ENCODE peak calls at places on chromosomes 6 and 20, in six cellular contexts. Q, H, W, T, A and O are unnamed samples.

GRCh38 chr6:154039231-154039842 is at the start of gene OPRM1:
- DNase-seq in Q (peak), H (peak), W (no peak), T (no peak), A (no peak), O (no peak)

GRCh38 chr20:56689318-56689717 is 60.2 kb downstream of the TFAP2C start:
- DNase-seq in Q (no peak), H (no peak), W (no peak), T (no peak), A (no peak), O (no peak)

GRCh38 chr6:44486002-44486421 is 98.5 kb downstream of the CDC5L start:
- DNase-seq in Q (no peak), H (no peak), W (no peak), T (no peak), A (no peak), O (no peak)

GRCh38 chr20:6663104-6663503 is 104.4 kb upstream of the BMP2 start:
- DNase-seq in Q (no peak), H (no peak), W (no peak), T (no peak), A (no peak), O (no peak)

GRCh38 chr6:53301801-53302537 is 46.8 kb downstream of the ELOVL5 start:
- DNase-seq in Q (no peak), H (no peak), W (no peak), T (no peak), A (peak), O (no peak)

GRCh38 chr20:62356143-62356947 is 10.8 kb downstream of the LAMA5 start:
- DNase-seq in Q (peak), H (no peak), W (no peak), T (no peak), A (no peak), O (no peak)

GRCh38 chr6:35264550-35265274 is 5.2 kb downstream of the ZNF76 start:
- DNase-seq in Q (peak), H (no peak), W (no peak), T (no peak), A (no peak), O (no peak)

GRCh38 chr20:33444797-33445560 is 1.4 kb upstream of the SNTA1 start:
- DNase-seq in Q (no peak), H (peak), W (no peak), T (no peak), A (peak), O (no peak)

GRCh38 chr20:54070187-54070987 is at the start of gene BCAS1:
- DNase-seq in Q (no peak), H (peak), W (no peak), T (no peak), A (peak), O (no peak)

GRCh38 chr20:23841693-23842092 is 15.2 kb upstream of the CST2 start:
- DNase-seq in Q (no peak), H (no peak), W (no peak), T (no peak), A (no peak), O (no peak)

DNA sequence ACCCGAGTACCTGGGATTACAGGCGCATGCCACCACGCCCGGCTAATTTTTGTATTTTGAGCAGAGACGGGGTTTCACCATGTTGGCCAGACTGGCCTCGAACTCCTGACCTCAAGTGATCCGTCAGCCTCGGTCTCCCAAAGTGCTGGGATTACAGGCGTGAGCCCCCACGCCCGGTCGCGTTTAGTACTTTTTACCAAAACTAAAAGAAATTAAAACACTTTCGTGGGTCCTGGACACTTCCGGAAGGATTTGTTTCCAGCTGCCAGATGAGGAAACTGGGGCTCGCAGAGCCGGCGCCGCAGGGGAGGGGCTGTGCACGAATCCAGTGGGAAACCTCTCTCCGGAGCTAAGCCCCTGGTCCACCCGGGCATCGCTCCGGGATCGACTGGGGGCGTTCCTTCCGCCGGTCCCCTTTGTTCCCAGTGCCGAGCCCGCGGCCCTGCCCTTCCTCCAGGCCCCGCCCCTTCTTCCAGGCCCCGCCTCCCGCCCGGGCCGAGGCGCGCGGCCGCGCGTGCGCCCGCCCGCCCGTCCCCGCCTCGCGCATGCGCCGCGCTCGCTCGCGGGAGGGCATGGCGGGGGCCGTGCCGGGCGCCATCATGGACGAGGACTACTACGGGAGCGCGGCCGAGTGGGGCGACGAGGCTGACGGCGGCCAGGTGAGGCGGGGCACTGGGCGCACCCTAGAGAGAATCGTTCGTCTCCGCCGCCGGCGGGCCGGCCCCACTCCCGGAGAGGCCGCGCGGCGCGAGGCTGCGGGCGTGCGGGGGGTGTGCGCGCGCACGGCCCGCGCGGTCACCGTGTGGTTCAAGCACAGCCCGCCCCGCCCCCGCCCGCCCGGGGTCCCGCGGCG is at the start of gene NELFCD:
- DNase-seq in Q (peak), H (peak), W (peak), T (peak), A (peak), O (peak)
- TF ChIP-seq POLR2A in Q (no peak), H (no peak), W (no peak), T (peak), A (peak), O (no peak)

DNA sequence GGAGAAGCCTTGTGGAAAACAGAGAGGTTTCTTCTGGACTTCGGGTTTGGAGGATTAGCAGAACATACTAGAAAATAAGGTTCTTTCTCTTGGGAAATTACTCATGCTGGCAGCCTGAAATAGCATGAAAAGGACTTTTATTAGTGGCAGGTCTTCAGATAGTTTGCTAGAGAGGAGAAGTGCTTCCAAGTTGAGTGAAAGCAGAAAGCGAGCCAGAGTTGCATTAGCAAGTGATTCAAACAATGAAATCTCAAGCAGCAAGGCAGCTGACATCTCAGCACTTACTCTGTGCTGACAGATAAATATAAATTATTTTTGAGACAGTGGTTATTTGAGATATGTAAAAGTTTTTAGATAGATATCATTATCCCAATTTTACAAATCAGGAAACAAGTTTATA is 91.9 kb downstream of the PLCB4 start:
- DNase-seq in Q (no peak), H (no peak), W (no peak), T (no peak), A (no peak), O (no peak)
- TF ChIP-seq POLR2AphosphoS5 in Q (no peak), H (no peak), W (no peak), T (no peak), A (no peak), O (no peak)

DNA sequence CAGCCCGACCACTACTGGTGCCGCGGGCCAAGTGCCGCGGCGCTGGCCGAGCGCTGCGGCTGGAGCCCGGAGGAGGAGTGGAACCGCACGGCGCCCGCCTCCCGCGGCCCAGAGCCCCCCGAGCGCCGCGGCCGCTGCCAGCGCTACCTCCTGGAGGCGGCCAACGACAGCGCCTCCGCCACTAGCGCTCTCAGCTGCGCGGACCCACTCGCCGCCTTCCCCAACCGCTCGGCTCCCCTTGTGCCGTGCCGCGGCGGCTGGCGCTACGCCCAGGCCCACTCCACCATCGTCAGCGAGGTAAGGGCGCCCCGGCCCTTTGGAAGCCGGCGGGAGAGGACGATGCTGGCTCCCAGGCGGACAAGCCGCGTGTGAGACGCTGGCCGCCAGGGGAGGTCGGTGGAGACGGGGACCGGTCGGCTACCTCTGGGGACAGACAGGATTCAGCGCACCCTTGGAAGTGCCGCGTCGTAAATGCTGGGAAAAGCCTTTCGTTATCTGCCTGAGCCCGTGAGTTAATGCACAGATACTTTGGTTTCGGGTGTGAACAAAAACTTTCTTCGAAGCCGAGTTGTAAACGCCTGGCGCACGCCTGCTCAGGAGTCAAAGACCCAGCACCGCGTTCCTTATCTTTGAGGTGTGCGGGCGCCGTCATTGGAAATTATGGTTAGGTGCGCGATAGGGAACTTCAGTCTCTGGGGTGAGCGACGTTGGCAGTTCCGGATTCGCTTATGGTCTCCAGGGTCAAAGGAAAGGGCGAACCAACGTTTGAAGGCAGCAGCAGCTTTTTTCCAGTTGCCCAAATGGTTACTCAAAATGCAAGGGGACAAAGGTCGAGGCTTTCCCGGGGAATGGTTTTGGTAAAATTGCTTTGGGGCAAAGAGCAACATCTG is 619 bp downstream of the SLC22A3 start:
- DNase-seq in Q (no peak), H (peak), W (no peak), T (no peak), A (peak), O (no peak)
- TF ChIP-seq POLR2A in Q (no peak), H (no peak), W (no peak), T (no peak), A (peak), O (no peak)

DNA sequence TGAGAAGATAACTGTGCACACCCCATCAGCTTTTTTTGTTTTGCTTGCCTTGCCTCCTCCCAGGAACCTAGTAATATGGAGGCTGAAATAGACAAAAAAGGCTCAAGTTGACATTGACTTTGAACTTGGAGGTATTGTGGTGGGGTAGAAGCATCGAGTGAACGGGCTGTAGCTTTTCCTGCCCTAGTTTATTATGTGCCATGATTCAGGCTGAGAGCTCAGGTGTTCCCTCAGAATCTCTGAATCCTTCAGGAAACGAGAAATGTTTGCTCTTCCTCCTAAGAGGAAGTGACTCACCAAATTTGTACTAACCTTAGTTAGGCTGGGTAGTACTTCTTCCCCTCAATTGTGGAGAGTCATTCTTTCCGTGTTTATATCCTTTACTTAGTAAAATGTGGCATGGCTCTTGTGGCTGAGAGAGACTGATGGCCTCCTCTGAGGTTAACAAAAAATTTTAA is 98.8 kb downstream of the SASH1 start:
- DNase-seq in Q (no peak), H (no peak), W (no peak), T (peak), A (peak), O (no peak)
- TF ChIP-seq POLR2AphosphoS5 in Q (peak), H (peak), W (peak), T (no peak), A (no peak), O (no peak)

DNA sequence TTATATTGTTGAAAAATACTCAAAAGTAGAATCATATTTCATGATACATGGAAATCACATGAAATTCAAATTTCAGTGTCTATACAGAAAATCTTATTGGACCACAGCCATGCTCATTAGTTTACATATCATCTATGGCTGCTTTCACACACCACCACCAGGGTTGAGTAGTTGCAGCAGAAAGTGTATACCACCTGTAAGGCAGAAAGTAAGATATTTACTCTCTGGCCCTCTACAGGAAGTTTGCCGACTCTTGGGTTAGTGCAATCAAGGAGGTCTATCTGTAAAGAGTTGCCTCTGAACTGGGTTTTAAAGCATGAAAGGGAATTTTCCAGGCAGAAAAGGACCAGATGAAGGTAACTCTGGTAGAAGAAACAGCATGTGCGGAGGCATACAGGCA is 432.3 kb downstream of the DHX35 start:
- DNase-seq in Q (no peak), H (no peak), W (no peak), T (no peak), A (no peak), O (no peak)
- TF ChIP-seq POLR2A in Q (no peak), H (no peak), W (no peak), T (no peak), A (no peak), O (no peak)

DNA sequence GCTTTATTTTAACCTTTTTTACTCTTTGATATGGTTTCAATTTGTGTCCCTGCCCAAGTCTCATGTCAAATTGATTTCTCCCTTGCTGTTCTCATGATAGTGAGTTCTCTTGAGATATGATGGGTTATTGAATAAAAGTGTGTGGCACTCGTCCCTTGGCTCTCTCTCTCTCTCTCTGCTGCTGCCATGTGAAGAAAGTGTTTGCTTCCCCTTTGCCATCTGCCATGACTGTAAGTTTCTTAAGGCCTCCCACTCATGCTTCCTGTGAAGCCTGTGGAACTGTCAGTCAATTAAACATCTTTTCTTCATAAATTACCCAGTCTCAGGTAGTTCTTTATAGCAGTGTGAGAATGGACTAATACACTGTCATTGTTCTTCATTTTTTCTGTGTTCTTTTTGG is 48.5 kb downstream of the LIN28B start:
- DNase-seq in Q (no peak), H (no peak), W (no peak), T (no peak), A (no peak), O (no peak)
- TF ChIP-seq POLR2AphosphoS5 in Q (no peak), H (no peak), W (no peak), T (no peak), A (no peak), O (no peak)